ENCODE peak calls at places on chromosomes 12 and 14, in nine cellular contexts. I is CD8-positive, alpha-beta memory T cell; R is suprapubic skin; W is activated CD4-positive, alpha-beta T cell treated with anti-CD3 and anti-CD28 coated beads, Interleukin-2, amount 10 ng/mL, durations not matched to agents 7 days and 5 days; N is K562; X is HFFc6; G is NT2/D1; J is dermis microvascular lymphatic vessel endothelial cell; Y is RWPE1. B is an unnamed sample.

GRCh38 chr14:54366726-54367707 is 29.8 kb upstream of the CDKN3 start:
- DNase-seq in I (peak; percentile 18), R (no peak), W (peak; percentile 35), N (peak; percentile 59), X (peak; percentile 77), G (peak; percentile 43), J (no peak), Y (peak; percentile 38), B (peak; percentile 33)

GRCh38 chr12:83432176-83432719 is 745.5 kb downstream of the TMTC2 start:
- DNase-seq in I (no peak), R (no peak), W (no peak), N (no peak), X (no peak), G (no peak), J (no peak), Y (no peak), B (no peak)

GRCh38 chr12:57546438-57547365 is at the start of gene DCTN2:
- DNase-seq in I (peak; percentile 90), R (peak; percentile 96), W (peak; percentile 97), N (peak; percentile 98), X (peak; percentile 97), G (peak; percentile 92), J (peak; percentile 94), Y (peak; percentile 98), B (peak; percentile 92)

GRCh38 chr12:47903927-47904646 is 707 bp downstream of the VDR start:
- DNase-seq in I (peak; percentile 19), R (no peak), W (peak; percentile 68), N (peak; percentile 64), X (peak; percentile 78), G (no peak), J (no peak), Y (peak; percentile 63), B (peak; percentile 79)

GRCh38 chr12:18718462-18718861 is 19.4 kb downstream of the PLCZ1 start:
- DNase-seq in I (no peak), R (no peak), W (no peak), N (no peak), X (no peak), G (no peak), J (no peak), Y (no peak), B (peak; percentile 64)

GRCh38 chr12:125169451-125169850 is 104.2 kb downstream of the AACS start:
- DNase-seq in I (no peak), R (no peak), W (no peak), N (no peak), X (no peak), G (no peak), J (no peak), Y (no peak), B (no peak)

GRCh38 chr12:31715283-31715825 is 13.5 kb downstream of the AMN1 start:
- DNase-seq in I (no peak), R (no peak), W (no peak), N (peak; percentile 94), X (no peak), G (no peak), J (no peak), Y (no peak), B (peak; percentile 88)

GRCh38 chr12:47829584-47829983 is 9.9 kb upstream of the HDAC7 start:
- DNase-seq in I (no peak), R (no peak), W (no peak), N (peak; percentile 57), X (no peak), G (no peak), J (no peak), Y (no peak), B (no peak)

GRCh38 chr12:71477609-71478008 is 38.0 kb downstream of the LGR5 start:
- DNase-seq in I (no peak), R (no peak), W (no peak), N (no peak), X (no peak), G (no peak), J (no peak), Y (no peak), B (no peak)

GRCh38 chr12:47236109-47236714 is 156.5 kb upstream of the AMIGO2 start:
- DNase-seq in I (no peak), R (no peak), W (no peak), N (no peak), X (peak; percentile 77), G (no peak), J (no peak), Y (peak; percentile 79), B (peak; percentile 90)

GRCh38 chr12:114726092-114726710 is 42.2 kb upstream of the TBX3 start:
- DNase-seq in I (no peak), R (no peak), W (no peak), N (no peak), X (no peak), G (no peak), J (no peak), Y (no peak), B (no peak)

GRCh38 chr12:112170971-112171596 is 45.7 kb downstream of the TRAFD1 start:
- DNase-seq in I (no peak), R (peak; percentile 74), W (no peak), N (no peak), X (no peak), G (no peak), J (no peak), Y (no peak), B (no peak)

GRCh38 chr14:80152166-80152565 is 59.1 kb downstream of the DIO2 start:
- DNase-seq in I (no peak), R (no peak), W (no peak), N (no peak), X (no peak), G (no peak), J (no peak), Y (no peak), B (peak; percentile 35)

GRCh38 chr12:20368653-20369163 is 371 bp downstream of the PDE3A start:
- DNase-seq in I (no peak), R (no peak), W (no peak), N (no peak), X (no peak), G (peak; percentile 66), J (no peak), Y (no peak), B (peak; percentile 5)

GRCh38 chr12:5746496-5746895 is 198.6 kb downstream of the ANO2 start:
- DNase-seq in I (no peak), R (no peak), W (no peak), N (no peak), X (no peak), G (no peak), J (no peak), Y (no peak), B (no peak)

GRCh38 chr14:22512106-22512814 is 76.8 kb downstream of the DAD1 start:
- DNase-seq in I (peak; percentile 55), R (no peak), W (no peak), N (no peak), X (no peak), G (no peak), J (no peak), Y (no peak), B (no peak)

GRCh38 chr12:123131879-123132402 is 18.9 kb downstream of the PITPNM2 start:
- DNase-seq in I (peak; percentile 73), R (no peak), W (peak; percentile 53), N (no peak), X (no peak), G (no peak), J (no peak), Y (no peak), B (no peak)

GRCh38 chr14:100285021-100285912 is 21.0 kb downstream of the SLC25A29 start:
- DNase-seq in I (peak; percentile 81), R (no peak), W (peak; percentile 76), N (peak; percentile 78), X (peak; percentile 24), G (no peak), J (no peak), Y (peak; percentile 85), B (no peak)

GRCh38 chr12:69623970-69624369 is 13.3 kb upstream of the LRRC10 start:
- DNase-seq in I (no peak), R (no peak), W (no peak), N (peak; percentile 99), X (no peak), G (no peak), J (no peak), Y (no peak), B (no peak)

GRCh38 chr14:89007906-89008305 is 183.5 kb downstream of the TTC8 start:
- DNase-seq in I (no peak), R (no peak), W (no peak), N (no peak), X (no peak), G (no peak), J (no peak), Y (no peak), B (peak; percentile 40)

GRCh38 chr14:37251778-37252177 is 54.0 kb downstream of the MIPOL1 start:
- DNase-seq in I (no peak), R (no peak), W (no peak), N (no peak), X (no peak), G (no peak), J (no peak), Y (no peak), B (no peak)

GRCh38 chr12:95637471-95638155 is 86.3 kb upstream of the USP44 start:
- DNase-seq in I (no peak), R (no peak), W (no peak), N (no peak), X (peak; percentile 94), G (no peak), J (peak; percentile 100), Y (no peak), B (peak; percentile 44)

GRCh38 chr12:13024151-13024946 is 19.8 kb upstream of the FAM234B start:
- DNase-seq in I (no peak), R (no peak), W (no peak), N (peak; percentile 35), X (peak; percentile 71), G (peak; percentile 82), J (peak; percentile 51), Y (no peak), B (peak; percentile 40)

GRCh38 chr12:80837342-80837978 is 100.3 kb downstream of the LIN7A start:
- DNase-seq in I (no peak), R (no peak), W (no peak), N (no peak), X (peak; percentile 71), G (peak; percentile 59), J (peak; percentile 9), Y (peak; percentile 14), B (peak; percentile 34)

GRCh38 chr12:25284024-25284423 is 33.3 kb upstream of the KRAS start:
- DNase-seq in I (no peak), R (no peak), W (no peak), N (no peak), X (no peak), G (no peak), J (no peak), Y (peak; percentile 3), B (peak; percentile 46)

GRCh38 chr12:65494537-65494936 is 216.1 kb downstream of the MSRB3 start:
- DNase-seq in I (no peak), R (no peak), W (no peak), N (no peak), X (no peak), G (no peak), J (no peak), Y (no peak), B (no peak)

GRCh38 chr12:15732341-15733061 is 56.7 kb downstream of the EPS8 start:
- DNase-seq in I (no peak), R (no peak), W (no peak), N (no peak), X (no peak), G (no peak), J (no peak), Y (no peak), B (no peak)

GRCh38 chr14:106277503-106277902 is 751.1 kb downstream of the TMEM121 start:
- DNase-seq in I (peak; percentile 17), R (no peak), W (peak; percentile 21), N (peak; percentile 30), X (no peak), G (peak; percentile 6), J (no peak), Y (no peak), B (no peak)

GRCh38 chr14:62847168-62847567 is 198.1 kb downstream of the KCNH5 start:
- DNase-seq in I (no peak), R (no peak), W (no peak), N (no peak), X (no peak), G (no peak), J (no peak), Y (no peak), B (no peak)

GRCh38 chr12:128178971-128179370 is 88.0 kb upstream of the TMEM132C start:
- DNase-seq in I (no peak), R (no peak), W (no peak), N (no peak), X (no peak), G (no peak), J (no peak), Y (peak; percentile 30), B (peak; percentile 29)

GRCh38 chr14:105060751-105061427 is 4.3 kb downstream of the GPR132 start:
- DNase-seq in I (peak; percentile 62), R (no peak), W (peak; percentile 54), N (no peak), X (no peak), G (no peak), J (no peak), Y (no peak), B (no peak)